ENCODE peak calls at places on chromosomes 7 and 10, in four cellular contexts. G, Y, W and O are unnamed samples.
A peak's percentile ranks its signal among the peaks of the same experiment; 100 is the strongest.

GRCh38 chr10:3111626-3112220 is 44.4 kb downstream of the PFKP start:
- DNase-seq in G (peak; percentile 54), W (no peak), Y (no peak), O (no peak)

GRCh38 chr10:91006001-91006751 is 85.3 kb upstream of the ANKRD1 start:
- DNase-seq in W (peak; percentile 53), G (peak; percentile 58), Y (peak; percentile 33), O (no peak)

GRCh38 chr7:96426027-96426426 is 104.1 kb upstream of the SLC25A13 start:
- DNase-seq in W (no peak), G (no peak), Y (no peak), O (no peak)

GRCh38 chr7:157801971-157802675 is 465.3 kb downstream of the DNAJB6 start:
- DNase-seq in G (no peak), Y (no peak), W (no peak), O (no peak)

GRCh38 chr7:155715406-155715805 is 70.9 kb downstream of the RBM33 start:
- DNase-seq in G (no peak), Y (no peak), W (no peak), O (no peak)

GRCh38 chr10:78451592-78451991 is 417.9 kb downstream of the RPS24 start:
- DNase-seq in G (peak; percentile 57), W (no peak), Y (no peak), O (no peak)

GRCh38 chr10:88979153-88979562 is 11.4 kb upstream of the FAS start:
- DNase-seq in Y (peak; percentile 82), G (peak; percentile 80), W (peak; percentile 28), O (no peak)

GRCh38 chr10:86260564-86260963 is 106.0 kb downstream of the GRID1 start:
- DNase-seq in G (no peak), Y (no peak), W (no peak), O (peak; percentile 34)

GRCh38 chr7:133985300-133985699 is 141.8 kb upstream of the LRGUK start:
- DNase-seq in G (no peak), Y (no peak), W (no peak), O (no peak)

GRCh38 chr7:74178632-74179031 is 4.5 kb downstream of the EIF4H start:
- DNase-seq in G (no peak), W (no peak), Y (peak; percentile 57), O (no peak)

GRCh38 chr7:94906035-94906796 is 1.2 kb upstream of the PPP1R9A start:
- DNase-seq in W (no peak), Y (no peak), G (no peak), O (no peak)